ENCODE peak calls at places on chromosomes 5 and 9, in four cellular contexts. R, S, U and C are unnamed samples.

GRCh38 chr5:115873392-115873791 is 31.7 kb downstream of the AP3S1 start:
- DNase-seq in R (no peak), S (no peak), U (peak; percentile 78), C (no peak)

GRCh38 chr5:145908206-145908945 is 28.0 kb upstream of the SH3RF2 start:
- DNase-seq in R (no peak), S (no peak), U (no peak), C (no peak)

GRCh38 chr9:77981332-77981731 is 50.3 kb downstream of the GNAQ start:
- DNase-seq in R (no peak), S (peak; percentile 58), U (peak; percentile 65), C (no peak)

GRCh38 chr5:171823269-171823668 is 37.7 kb downstream of the SMIM23 start:
- DNase-seq in R (no peak), S (peak; percentile 11), U (no peak), C (no peak)

GRCh38 chr5:179234563-179235135 is 110.6 kb downstream of the ADAMTS2 start:
- DNase-seq in R (peak; percentile 35), S (no peak), U (no peak), C (no peak)

GRCh38 chr9:20988916-20989315 is 42.5 kb downstream of the HACD4 start:
- DNase-seq in R (no peak), S (no peak), U (peak; percentile 9), C (no peak)

GRCh38 chr5:176162206-176162605 is 76.0 kb upstream of the SIMC1 start:
- DNase-seq in R (no peak), S (no peak), U (peak; percentile 47), C (no peak)

GRCh38 chr9:133237271-133237731 is 28.3 kb upstream of the OBP2B start:
- DNase-seq in R (peak; percentile 50), S (no peak), U (peak; percentile 12), C (no peak)

GRCh38 chr5:161846731-161847130 is 1.2 kb upstream of the GABRA1 start:
- DNase-seq in R (no peak), S (no peak), U (peak; percentile 0), C (no peak)

GRCh38 chr9:126880947-126881332 is 20.5 kb downstream of the ZBTB34 start:
- DNase-seq in R (no peak), S (no peak), U (no peak), C (no peak)

GRCh38 chr5:96219580-96220281 is 213.3 kb downstream of the PCSK1 start:
- DNase-seq in R (no peak), S (no peak), U (peak; percentile 88), C (no peak)

GRCh38 chr5:114695292-114695904 is 333.5 kb downstream of the KCNN2 start:
- DNase-seq in R (no peak), S (no peak), U (no peak), C (no peak)

GRCh38 chr5:146703499-146703898 is 175.1 kb downstream of the PPP2R2B start:
- DNase-seq in R (no peak), S (no peak), U (peak; percentile 73), C (no peak)

GRCh38 chr5:75010838-75011237 is 41.5 kb downstream of the GCNT4 start:
- DNase-seq in R (no peak), S (no peak), U (no peak), C (no peak)

GRCh38 chr9:138075496-138075895 is 197.9 kb downstream of the CACNA1B start:
- DNase-seq in R (no peak), S (no peak), U (no peak), C (peak; percentile 36)

GRCh38 chr9:105405514-105406131 is 42.2 kb upstream of the FSD1L start:
- DNase-seq in R (no peak), S (no peak), U (peak; percentile 69), C (no peak)

GRCh38 chr5:124663101-124663506 is 83.3 kb downstream of the ZNF608 start:
- DNase-seq in R (no peak), S (no peak), U (no peak), C (no peak)

GRCh38 chr5:39639618-39640078 is 214.9 kb upstream of the DAB2 start:
- DNase-seq in R (no peak), S (no peak), U (peak; percentile 59), C (no peak)

GRCh38 chr9:89710689-89711088 is 105.9 kb downstream of the GADD45G start:
- DNase-seq in R (no peak), S (no peak), U (peak; percentile 12), C (no peak)

GRCh38 chr5:172255444-172255843 is 28.1 kb downstream of the UBTD2 start:
- DNase-seq in R (no peak), S (no peak), U (no peak), C (no peak)

GRCh38 chr5:114988096-114988495 is 181.6 kb downstream of the TRIM36 start:
- DNase-seq in R (no peak), S (no peak), U (no peak), C (no peak)

GRCh38 chr9:106834888-106835287 is 28.1 kb upstream of the ZNF462 start:
- DNase-seq in R (no peak), S (no peak), U (no peak), C (no peak)

GRCh38 chr5:39505751-39506150 is 81.0 kb upstream of the DAB2 start:
- DNase-seq in R (no peak), S (no peak), U (no peak), C (no peak)

GRCh38 chr5:91301459-91301858 is 81.7 kb downstream of the ARRDC3 start:
- DNase-seq in R (no peak), S (no peak), U (no peak), C (no peak)

GRCh38 chr5:108983456-108984092 is 235.9 kb downstream of the FER start:
- DNase-seq in R (no peak), S (no peak), U (peak; percentile 18), C (no peak)

GRCh38 chr5:50726475-50727148 is 60.2 kb downstream of the PARP8 start:
- DNase-seq in R (no peak), S (no peak), U (no peak), C (no peak)

GRCh38 chr9:113808391-113809191 is 67.5 kb upstream of the ZNF618 start:
- DNase-seq in R (no peak), S (no peak), U (peak; percentile 80), C (no peak)

GRCh38 chr9:136700959-136701664 is 11.3 kb upstream of the DIPK1B start:
- DNase-seq in R (no peak), S (no peak), U (no peak), C (no peak)

GRCh38 chr9:36174731-36175130 is 5.5 kb downstream of the CCIN start:
- DNase-seq in R (no peak), S (no peak), U (no peak), C (no peak)

DNA sequence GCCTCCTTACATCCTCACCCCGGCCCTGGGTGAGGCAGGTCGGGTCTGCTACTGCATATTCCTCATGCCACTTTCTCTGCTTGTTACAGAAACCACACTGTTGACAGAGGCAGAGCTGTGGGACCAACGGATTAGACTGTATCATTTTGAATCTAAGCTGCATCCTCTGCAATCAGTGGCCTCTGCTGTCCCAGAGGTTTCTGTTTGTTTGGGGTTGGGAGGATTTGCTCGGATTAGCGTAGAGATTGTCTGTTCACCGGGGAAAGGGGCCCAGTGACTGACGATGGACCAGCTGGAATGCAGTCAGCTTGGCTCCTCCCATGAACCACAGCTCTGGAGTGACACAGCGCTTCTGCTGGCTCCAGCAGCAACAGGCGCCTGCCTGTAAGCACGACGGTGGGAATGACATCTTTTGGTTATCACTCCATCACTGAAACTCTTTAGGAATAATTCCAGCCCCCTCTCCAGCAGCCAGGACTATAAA is 37.3 kb upstream of the ADRA1B start:
- DNase-seq in R (no peak), S (no peak), U (peak; percentile 87), C (peak; percentile 55)
- TF ChIP-seq CTCF in R (no peak), S (no peak), U (no peak), C (no peak)

DNA sequence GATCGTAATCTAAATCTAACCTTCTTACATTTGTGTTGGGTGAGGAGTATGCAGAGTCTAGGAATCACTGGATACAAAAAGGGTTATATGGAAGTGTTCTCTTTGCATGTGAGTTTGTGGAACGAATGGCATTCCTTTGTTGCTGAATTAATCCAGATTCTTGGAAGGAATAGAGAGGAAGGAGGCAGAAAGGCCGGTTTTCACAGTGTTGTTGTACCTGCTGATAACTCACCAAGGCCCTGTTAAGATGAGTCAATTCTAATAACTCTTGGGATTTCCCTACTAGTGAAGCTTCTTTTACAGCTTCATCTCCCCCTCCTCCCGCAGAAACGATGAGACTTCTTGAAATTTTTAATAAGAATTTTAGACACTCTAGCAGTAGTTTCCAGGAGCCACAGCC is 84.0 kb downstream of the ZSWIM6 start:
- DNase-seq in R (no peak), S (no peak), U (peak; percentile 70), C (no peak)
- H3K4me1 ChIP-seq in R (no peaks in the 10 kb centered on the region), S (peaks cover 3% of the 10 kb centered on the region), U (no peaks in the 10 kb centered on the region), C (no peaks in the 10 kb centered on the region)

GRCh38 chr5:60538955-60539866 is 160.8 kb downstream of the DEPDC1B start:
- DNase-seq in R (no peak), S (no peak), U (no peak), C (no peak)

GRCh38 chr5:60535198-60535597 is 164.8 kb downstream of the DEPDC1B start:
- DNase-seq in R (no peak), S (no peak), U (no peak), C (no peak)

GRCh38 chr5:60529001-60529400 is 171.0 kb downstream of the DEPDC1B start:
- DNase-seq in R (no peak), S (no peak), U (no peak), C (no peak)

DNA sequence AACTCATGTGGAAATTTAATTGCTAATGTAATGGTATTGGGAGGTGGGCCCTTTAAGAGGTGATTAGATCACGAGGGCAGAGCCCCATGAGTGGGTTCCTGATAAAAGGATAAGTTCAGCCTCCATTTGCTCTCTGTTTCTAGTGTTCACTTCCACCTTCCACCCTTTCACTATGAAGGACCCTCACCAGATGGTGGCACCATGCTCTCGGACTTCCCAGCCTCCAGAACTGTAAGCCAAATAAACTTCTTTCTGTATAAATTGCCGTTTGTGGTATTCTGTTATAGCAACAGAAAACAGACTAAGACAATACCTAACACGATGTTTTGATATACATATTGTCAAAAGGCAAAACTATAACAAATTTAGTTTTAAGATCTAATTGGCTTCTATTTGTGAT is 166.2 kb downstream of the DEPDC1B start:
- DNase-seq in R (no peak), S (no peak), U (no peak), C (no peak)
- TF ChIP-seq CTCF in R (no peak), S (no peak), U (no peak), C (no peak)

GRCh38 chr9:2017209-2017458 is 2.0 kb downstream of the SMARCA2 start:
- DNase-seq in R (no peak), S (no peak), U (no peak), C (peak; percentile 64)

GRCh38 chr9:2018764-2019548 is 3.8 kb downstream of the SMARCA2 start:
- DNase-seq in R (no peak), S (no peak), U (no peak), C (no peak)

GRCh38 chr9:2018162-2018643 is 3.1 kb downstream of the SMARCA2 start:
- DNase-seq in R (no peak), S (no peak), U (no peak), C (no peak)

GRCh38 chr9:2016411-2017208 is 1.5 kb downstream of the SMARCA2 start:
- DNase-seq in R (peak; percentile 88), S (peak; percentile 79), U (peak; percentile 79), C (peak; percentile 88)

DNA sequence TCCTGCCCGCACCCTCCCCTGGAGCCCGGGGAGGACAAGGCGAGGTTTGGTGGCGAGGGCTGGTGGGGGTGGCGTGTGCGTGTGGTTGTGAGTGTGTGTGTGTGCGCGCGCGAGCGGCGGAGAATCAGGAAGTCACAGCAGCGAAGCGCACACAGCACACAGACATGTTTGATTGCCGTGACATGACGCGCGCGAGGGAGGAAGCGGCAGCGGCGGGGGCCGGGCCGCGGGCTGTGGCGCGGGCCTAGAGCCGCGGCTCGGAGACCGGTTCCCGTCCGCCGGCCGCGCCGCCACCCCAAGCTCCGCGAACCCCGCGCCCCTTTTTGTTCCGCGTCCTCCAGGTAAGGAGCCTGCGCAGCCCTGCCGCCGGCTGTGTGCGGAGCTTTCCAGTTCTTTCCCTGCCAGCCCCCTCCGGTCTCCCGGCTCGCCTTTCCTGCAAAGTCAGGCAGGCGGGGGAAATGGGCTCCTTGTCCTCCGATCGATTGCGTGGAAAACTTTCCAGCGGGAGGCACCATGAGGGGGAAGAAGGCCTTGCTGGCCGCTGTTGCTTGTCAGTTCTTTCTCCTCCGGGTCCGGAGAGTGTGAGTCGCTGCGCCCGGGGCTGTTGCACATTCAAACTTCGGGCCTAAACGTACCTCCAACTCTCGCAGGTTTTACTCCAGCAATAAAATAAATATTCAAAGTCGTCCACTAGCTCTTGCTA is 2.5 kb downstream of the SMARCA2 start:
- DNase-seq in R (peak; percentile 67), S (peak; percentile 76), U (peak; percentile 88), C (peak; percentile 83)
- H3K4me1 ChIP-seq in R (peaks cover 7% of the 10 kb centered on the region), S (peaks cover 21% of the 10 kb centered on the region), U (peaks cover 11% of the 10 kb centered on the region), C (no peaks in the 10 kb centered on the region)